ENCODE peak calls at places on chromosomes 4 and X, in eight cellular contexts. A is NCI-H524 treated with DMSO at 0.1 percent for 48 hours; S is activated T-cell treated with anti-CD3 and anti-CD28 coated beads for 24 hours; N is KBM-7; O is effector CD4-positive, alpha-beta T cell; J is astrocyte of the hippocampus; G is psoas muscle; L is transverse colon. I is an unnamed sample.

GRCh38 chr4:108377021-108377420 is 208.3 kb upstream of the LEF1 start:
- DNase-seq in O (no peak), J (no peak), A (no peak), G (no peak), S (no peak), L (no peak), N (no peak), I (no peak)

GRCh38 chr4:146916479-146917076 is 29.1 kb downstream of the TTC29 start:
- DNase-seq in J (peak; percentile 57), S (no peak), G (no peak), A (no peak), L (no peak), O (no peak), N (peak; percentile 58), I (no peak)

GRCh38 chr4:141560056-141560455 is 76.3 kb upstream of the IL15 start:
- DNase-seq in S (no peak), G (no peak), J (no peak), O (no peak), L (no peak), N (no peak), A (no peak), I (no peak)

GRCh38 chr4:93217423-93217822 is 611.1 kb upstream of the ATOH1 start:
- DNase-seq in A (no peak), S (no peak), O (no peak), J (peak; percentile 11), G (no peak), N (no peak), L (no peak), I (no peak)

GRCh38 chr4:8278009-8278395 is 8.4 kb downstream of the HTRA3 start:
- DNase-seq in J (peak; percentile 37), A (no peak), S (no peak), G (no peak), N (no peak), O (no peak), L (no peak), I (no peak)

GRCh38 chr4:174260099-174260498 is 23.4 kb downstream of the FBXO8 start:
- DNase-seq in J (no peak), L (no peak), S (no peak), A (no peak), O (no peak), N (no peak), G (no peak), I (no peak)

GRCh38 chrX:107773906-107774435 is 1.6 kb downstream of the TSC22D3 start:
- DNase-seq in A (no peak), G (no peak), S (no peak), J (no peak), L (no peak), O (no peak), N (no peak), I (no peak)

GRCh38 chr4:187019896-187020295 is 296.2 kb upstream of the FAT1 start:
- DNase-seq in O (no peak), N (peak; percentile 26), L (no peak), A (no peak), S (no peak), J (no peak), G (no peak), I (no peak)

GRCh38 chr4:135382280-135382679 is 1180.7 kb upstream of the PABPC4L start:
- DNase-seq in J (no peak), N (no peak), S (no peak), L (no peak), A (no peak), O (no peak), G (no peak), I (no peak)

GRCh38 chrX:124275167-124275894 is 57.1 kb upstream of the TEX13D start:
- DNase-seq in N (no peak), S (no peak), A (no peak), J (no peak), O (no peak), G (no peak), L (no peak), I (no peak)

GRCh38 chrX:10649286-10649685 is 28.9 kb upstream of the MID1 start:
- DNase-seq in A (no peak), L (no peak), O (no peak), J (no peak), N (no peak), S (no peak), G (no peak), I (no peak)

GRCh38 chr4:44678094-44679023 is at the start of gene GUF1:
- DNase-seq in S (peak; percentile 81), A (peak; percentile 27), J (peak; percentile 97), O (peak; percentile 85), G (peak; percentile 91), N (peak; percentile 95), L (peak; percentile 92), I (peak; percentile 74)

GRCh38 chr4:89765966-89766365 is 71.0 kb downstream of the SNCA start:
- DNase-seq in N (no peak), G (no peak), A (no peak), O (no peak), L (no peak), S (no peak), J (peak; percentile 85), I (no peak)

GRCh38 chr4:48375651-48376291 is 34.4 kb downstream of the SLAIN2 start:
- DNase-seq in A (no peak), N (no peak), O (no peak), J (peak; percentile 53), L (peak; percentile 71), G (no peak), S (no peak), I (no peak)

GRCh38 chr4:110876866-110877265 is 254.0 kb upstream of the PITX2 start:
- DNase-seq in A (no peak), S (no peak), J (no peak), L (no peak), O (no peak), N (no peak), G (no peak), I (no peak)

GRCh38 chr4:182973421-182974340 is 56.5 kb upstream of the DCTD start:
- DNase-seq in G (no peak), L (no peak), A (no peak), S (no peak), O (no peak), J (no peak), N (no peak), I (no peak)

GRCh38 chrX:39766085-39766726 is 331.6 kb downstream of the BCOR start:
- DNase-seq in A (no peak), G (no peak), S (peak; percentile 0), N (no peak), J (no peak), L (no peak), O (no peak), I (no peak)

GRCh38 chr4:133865606-133866327 is 335.8 kb downstream of the PABPC4L start:
- DNase-seq in N (no peak), L (no peak), G (no peak), O (no peak), J (peak; percentile 95), A (no peak), S (no peak), I (no peak)

GRCh38 chr4:100826067-100826466 is 308.2 kb upstream of the EMCN start:
- DNase-seq in J (no peak), S (no peak), G (no peak), L (no peak), A (no peak), N (no peak), O (no peak), I (no peak)

GRCh38 chrX:102113367-102113766 is 12.1 kb upstream of the TCEAL2 start:
- DNase-seq in O (no peak), S (no peak), L (no peak), J (no peak), A (no peak), G (no peak), N (no peak), I (no peak)

GRCh38 chrX:70429759-70430158 is 6.6 kb downstream of the GDPD2 start:
- DNase-seq in A (no peak), S (no peak), O (no peak), J (no peak), L (no peak), G (no peak), N (no peak), I (no peak)

GRCh38 chrX:154494715-154495114 is 4.3 kb upstream of the SLC10A3 start:
- DNase-seq in G (no peak), J (no peak), S (no peak), N (no peak), O (no peak), L (no peak), A (no peak), I (no peak)

GRCh38 chr4:126800723-126801191 is 832.0 kb upstream of the INTU start:
- DNase-seq in L (no peak), S (no peak), N (no peak), O (no peak), G (no peak), A (no peak), J (no peak), I (no peak)

GRCh38 chr4:71608674-71609062 is 175.2 kb downstream of the GC start:
- DNase-seq in G (no peak), J (peak; percentile 19), S (no peak), N (no peak), A (no peak), L (no peak), O (no peak), I (no peak)

GRCh38 chrX:80765226-80765625 is 44.5 kb downstream of the BRWD3 start:
- DNase-seq in A (no peak), G (no peak), N (no peak), O (no peak), S (no peak), J (peak; percentile 67), L (no peak), I (no peak)

GRCh38 chr4:106287353-106287969 is 28.5 kb downstream of the TBCK start:
- DNase-seq in G (no peak), J (peak; percentile 59), O (no peak), S (no peak), A (no peak), L (no peak), N (peak; percentile 14), I (no peak)

GRCh38 chrX:39614680-39614998 is 483.1 kb downstream of the BCOR start:
- DNase-seq in S (peak; percentile 2), A (no peak), N (no peak), O (no peak), G (no peak), L (no peak), J (no peak), I (no peak)

GRCh38 chr4:26081795-26082498 is 167.9 kb downstream of the SMIM20 start:
- DNase-seq in L (no peak), N (peak; percentile 59), J (peak; percentile 66), G (no peak), O (no peak), S (no peak), A (peak; percentile 47), I (peak; percentile 36)

GRCh38 chrX:125646195-125646594 is 326.5 kb downstream of the TEX13C start:
- DNase-seq in N (peak; percentile 5), S (no peak), L (no peak), A (no peak), O (no peak), G (no peak), J (no peak), I (no peak)

GRCh38 chrX:4710618-4711433 is 997.4 kb upstream of the PRKX start:
- DNase-seq in A (no peak), G (no peak), J (peak; percentile 18), L (no peak), N (peak; percentile 98), O (no peak), S (no peak), I (peak; percentile 70)

GRCh38 chrX:15242899-15243555 is 26.9 kb downstream of the ASB9 start:
- DNase-seq in A (peak; percentile 13), N (peak; percentile 29), J (peak; percentile 68), S (no peak), O (peak; percentile 17), L (peak; percentile 40), G (no peak), I (no peak)

GRCh38 chr4:180380733-180381132 is 1862.5 kb upstream of the TENM3 start:
- DNase-seq in J (peak; percentile 54), A (no peak), L (no peak), S (no peak), G (no peak), O (no peak), N (no peak), I (no peak)

GRCh38 chr4:13665711-13666660 is 38.5 kb upstream of the BOD1L1 start:
- DNase-seq in J (no peak), O (no peak), G (no peak), S (no peak), L (no peak), N (no peak), A (no peak), I (no peak)

GRCh38 chr4:180790471-180790870 is 1452.7 kb upstream of the TENM3 start:
- DNase-seq in J (no peak), L (no peak), A (no peak), N (no peak), G (no peak), S (no peak), O (no peak), I (no peak)

I was measured in CMK.